ENCODE peak calls at places on chromosomes 16 and 17, in six cellular contexts. One of them, this sample, is unnamed. For H3K4me1, the result is how much of the 10 kb centered on the place peaks cover.

GRCh38 chr17:76120658-76121008 is 17.0 kb upstream of the EXOC7 start:
- DNase-seq in stomach: no peak
- DNase-seq in cardiac muscle cell: no peak
- DNase-seq in Panc1: no peak
- DNase-seq in GM12878: no peak
- DNase-seq in GM23248: no peak
- DNase-seq in this sample: peak

GRCh38 chr17:27535975-27536374 is 79.7 kb downstream of the KSR1 start:
- DNase-seq in stomach: no peak
- DNase-seq in cardiac muscle cell: no peak
- DNase-seq in Panc1: no peak
- DNase-seq in GM12878: no peak
- DNase-seq in GM23248: peak
- DNase-seq in this sample: no peak

GRCh38 chr17:79051306-79051705 is 23.3 kb upstream of the ENGASE start:
- DNase-seq in stomach: no peak
- DNase-seq in cardiac muscle cell: no peak
- DNase-seq in Panc1: no peak
- DNase-seq in GM12878: no peak
- DNase-seq in GM23248: peak
- DNase-seq in this sample: peak

GRCh38 chr17:74446551-74447500 is 14.9 kb downstream of the GPRC5C start:
- DNase-seq in stomach: peak
- DNase-seq in cardiac muscle cell: peak
- DNase-seq in Panc1: no peak
- DNase-seq in GM12878: no peak
- DNase-seq in GM23248: peak
- DNase-seq in this sample: no peak

GRCh38 chr17:1173456-1174370 is 6.1 kb downstream of the ABR start:
- DNase-seq in stomach: no peak
- DNase-seq in cardiac muscle cell: no peak
- DNase-seq in Panc1: no peak
- DNase-seq in GM12878: no peak
- DNase-seq in GM23248: no peak
- DNase-seq in this sample: no peak

GRCh38 chr16:31215287-31216115 is 1.4 kb downstream of the PYDC1 start:
- DNase-seq in stomach: peak
- DNase-seq in cardiac muscle cell: peak
- DNase-seq in Panc1: no peak
- DNase-seq in GM12878: no peak
- DNase-seq in GM23248: peak
- DNase-seq in this sample: no peak

GRCh38 chr17:81517009-81517338 is 4.4 kb upstream of the ACTG1 start:
- DNase-seq in stomach: no peak
- DNase-seq in cardiac muscle cell: no peak
- DNase-seq in Panc1: no peak
- DNase-seq in GM12878: no peak
- DNase-seq in GM23248: no peak
- DNase-seq in this sample: no peak

GRCh38 chr17:45720386-45720785 is 63.7 kb upstream of the CRHR1 start:
- DNase-seq in stomach: no peak
- DNase-seq in cardiac muscle cell: no peak
- DNase-seq in Panc1: no peak
- DNase-seq in GM12878: no peak
- DNase-seq in GM23248: no peak
- DNase-seq in this sample: no peak

GRCh38 chr16:85584989-85585388 is 28.1 kb upstream of the GSE1 start:
- DNase-seq in stomach: no peak
- DNase-seq in cardiac muscle cell: no peak
- DNase-seq in Panc1: no peak
- DNase-seq in GM12878: no peak
- DNase-seq in GM23248: no peak
- DNase-seq in this sample: no peak

GRCh38 chr16:5020551-5020950 is 13.2 kb downstream of the NAGPA start:
- DNase-seq in stomach: no peak
- DNase-seq in cardiac muscle cell: no peak
- DNase-seq in Panc1: no peak
- DNase-seq in GM12878: no peak
- DNase-seq in GM23248: no peak
- DNase-seq in this sample: no peak

GRCh38 chr16:12420661-12421209 is 383.0 kb downstream of the CPPED1 start:
- DNase-seq in stomach: no peak
- DNase-seq in cardiac muscle cell: no peak
- DNase-seq in Panc1: no peak
- DNase-seq in GM12878: no peak
- DNase-seq in GM23248: no peak
- DNase-seq in this sample: peak

GRCh38 chr17:76138896-76139248 is 2.2 kb downstream of the FOXJ1 start:
- DNase-seq in stomach: no peak
- DNase-seq in cardiac muscle cell: no peak
- DNase-seq in Panc1: no peak
- DNase-seq in GM12878: no peak
- DNase-seq in GM23248: no peak
- DNase-seq in this sample: no peak

GRCh38 chr16:81823111-81823510 is 44.0 kb downstream of the PLCG2 start:
- DNase-seq in stomach: peak
- DNase-seq in cardiac muscle cell: no peak
- DNase-seq in Panc1: no peak
- DNase-seq in GM12878: no peak
- DNase-seq in GM23248: no peak
- DNase-seq in this sample: no peak

GRCh38 chr17:65365209-65365608 is 196.2 kb downstream of the AXIN2 start:
- DNase-seq in stomach: no peak
- DNase-seq in cardiac muscle cell: no peak
- DNase-seq in Panc1: no peak
- DNase-seq in GM12878: no peak
- DNase-seq in GM23248: no peak
- DNase-seq in this sample: no peak

GRCh38 chr17:27751166-27751565 is 49.2 kb downstream of the NOS2 start:
- DNase-seq in stomach: no peak
- DNase-seq in cardiac muscle cell: no peak
- DNase-seq in Panc1: no peak
- DNase-seq in GM12878: no peak
- DNase-seq in GM23248: no peak
- DNase-seq in this sample: no peak

GRCh38 chr16:80837421-80838263 is 33.2 kb upstream of the CDYL2 start:
- DNase-seq in stomach: no peak
- DNase-seq in cardiac muscle cell: no peak
- DNase-seq in Panc1: no peak
- DNase-seq in GM12878: no peak
- DNase-seq in GM23248: no peak
- DNase-seq in this sample: no peak

GRCh38 chr16:7421578-7421977 is 88.9 kb downstream of the RBFOX1 start:
- DNase-seq in stomach: no peak
- DNase-seq in cardiac muscle cell: no peak
- DNase-seq in Panc1: no peak
- DNase-seq in GM12878: no peak
- DNase-seq in GM23248: no peak
- DNase-seq in this sample: no peak

GRCh38 chr17:63834431-63835166 is 7.1 kb upstream of the FTSJ3 start:
- DNase-seq in stomach: peak
- DNase-seq in cardiac muscle cell: peak
- DNase-seq in Panc1: no peak
- DNase-seq in GM12878: no peak
- DNase-seq in GM23248: peak
- DNase-seq in this sample: peak

GRCh38 chr17:36901506-36901905 is 35.8 kb upstream of the LHX1 start:
- DNase-seq in stomach: no peak
- DNase-seq in cardiac muscle cell: peak
- DNase-seq in Panc1: no peak
- DNase-seq in GM12878: no peak
- DNase-seq in GM23248: peak
- DNase-seq in this sample: no peak

GRCh38 chr17:51608251-51608933 is 348.0 kb downstream of the UTP18 start:
- DNase-seq in stomach: no peak
- DNase-seq in cardiac muscle cell: no peak
- DNase-seq in Panc1: no peak
- DNase-seq in GM12878: no peak
- DNase-seq in GM23248: no peak
- DNase-seq in this sample: no peak

GRCh38 chr17:55448681-55449080 is 27.0 kb upstream of the MMD start:
- DNase-seq in stomach: no peak
- DNase-seq in cardiac muscle cell: peak
- DNase-seq in Panc1: no peak
- DNase-seq in GM12878: no peak
- DNase-seq in GM23248: peak
- DNase-seq in this sample: no peak

GRCh38 chr16:72997141-72997542 is 50.8 kb downstream of the ZFHX3 start:
- DNase-seq in stomach: peak
- DNase-seq in cardiac muscle cell: peak
- DNase-seq in Panc1: no peak
- DNase-seq in GM12878: no peak
- DNase-seq in GM23248: peak
- DNase-seq in this sample: no peak

GRCh38 chr16:10729649-10730048 is 14.0 kb upstream of the NUBP1 start:
- DNase-seq in stomach: no peak
- DNase-seq in cardiac muscle cell: peak
- DNase-seq in Panc1: no peak
- DNase-seq in GM12878: no peak
- DNase-seq in GM23248: peak
- DNase-seq in this sample: no peak

GRCh38 chr17:72387487-72387886 is 266.7 kb downstream of the SOX9 start:
- DNase-seq in stomach: no peak
- DNase-seq in cardiac muscle cell: peak
- DNase-seq in Panc1: no peak
- DNase-seq in GM12878: no peak
- DNase-seq in GM23248: peak
- DNase-seq in this sample: no peak

GRCh38 chr17:77886387-77886728 is 72.1 kb upstream of the TNRC6C start:
- DNase-seq in stomach: peak
- DNase-seq in cardiac muscle cell: no peak
- DNase-seq in Panc1: no peak
- DNase-seq in GM12878: no peak
- DNase-seq in GM23248: no peak
- DNase-seq in this sample: no peak

GRCh38 chr16:57791156-57791902 is 11.0 kb downstream of the KIFC3 start:
- DNase-seq in stomach: no peak
- DNase-seq in cardiac muscle cell: no peak
- DNase-seq in Panc1: no peak
- DNase-seq in GM12878: no peak
- DNase-seq in GM23248: no peak
- DNase-seq in this sample: no peak

GRCh38 chr17:2271985-2272702 is 31.4 kb downstream of the SMG6 start:
- DNase-seq in stomach: no peak
- DNase-seq in cardiac muscle cell: no peak
- DNase-seq in Panc1: no peak
- DNase-seq in GM12878: no peak
- DNase-seq in GM23248: no peak
- DNase-seq in this sample: no peak

GRCh38 chr16:30949655-30950515 is 1.0 kb downstream of the ORAI3 start:
- DNase-seq in stomach: peak
- DNase-seq in cardiac muscle cell: peak
- DNase-seq in Panc1: no peak
- DNase-seq in GM12878: peak
- DNase-seq in GM23248: peak
- DNase-seq in this sample: peak

GRCh38 chr17:42428141-42428944 is 5.3 kb upstream of the CAVIN1 start:
- DNase-seq in stomach: peak
- DNase-seq in cardiac muscle cell: peak
- DNase-seq in Panc1: peak
- DNase-seq in GM12878: no peak
- DNase-seq in GM23248: peak
- DNase-seq in this sample: peak
- H3K4me1 ChIP-seq in stomach: under half
- H3K4me1 ChIP-seq in cardiac muscle cell: under half
- H3K4me1 ChIP-seq in Panc1: under half
- H3K4me1 ChIP-seq in GM12878: under half
- H3K4me1 ChIP-seq in GM23248: under half
- H3K4me1 ChIP-seq in this sample: under half

GRCh38 chr17:53633856-53634255 is 188.9 kb upstream of the KIF2B start:
- DNase-seq in stomach: no peak
- DNase-seq in cardiac muscle cell: no peak
- DNase-seq in Panc1: no peak
- DNase-seq in GM12878: no peak
- DNase-seq in GM23248: no peak
- DNase-seq in this sample: no peak
- H3K4me1 ChIP-seq in stomach: under half
- H3K4me1 ChIP-seq in cardiac muscle cell: under half
- H3K4me1 ChIP-seq in Panc1: under half
- H3K4me1 ChIP-seq in GM12878: under half
- H3K4me1 ChIP-seq in GM23248: under half
- H3K4me1 ChIP-seq in this sample: under half

GRCh38 chr17:29617125-29617480 is 5.6 kb downstream of the CORO6 start:
- DNase-seq in stomach: peak
- DNase-seq in cardiac muscle cell: peak
- DNase-seq in Panc1: no peak
- DNase-seq in GM12878: no peak
- DNase-seq in GM23248: peak
- DNase-seq in this sample: peak
- H3K4me1 ChIP-seq in stomach: half or more
- H3K4me1 ChIP-seq in cardiac muscle cell: under half
- H3K4me1 ChIP-seq in Panc1: under half
- H3K4me1 ChIP-seq in GM12878: under half
- H3K4me1 ChIP-seq in GM23248: under half
- H3K4me1 ChIP-seq in this sample: under half

GRCh38 chr16:75258807-75259141 is 7.3 kb upstream of the BCAR1 start:
- DNase-seq in stomach: no peak
- DNase-seq in cardiac muscle cell: no peak
- DNase-seq in Panc1: no peak
- DNase-seq in GM12878: no peak
- DNase-seq in GM23248: no peak
- DNase-seq in this sample: no peak
- H3K4me1 ChIP-seq in stomach: half or more
- H3K4me1 ChIP-seq in cardiac muscle cell: half or more
- H3K4me1 ChIP-seq in Panc1: half or more
- H3K4me1 ChIP-seq in GM12878: under half
- H3K4me1 ChIP-seq in GM23248: half or more
- H3K4me1 ChIP-seq in this sample: half or more

This sample was measured in sigmoid colon.